ENCODE peak calls at places on chromosome 1, in six cellular contexts. A is CD4-positive, alpha-beta memory T cell; Z is fibroblast of mammary gland; C is MM.1S; D is HFF-Myc; M is stomach. Q is an unnamed sample.

GRCh38 chr1:211813590-211813989 is 17.0 kb downstream of the LPGAT1 start:
- DNase-seq in M (peak), C (no peak), A (no peak), Z (peak), D (no peak), Q (no peak)

GRCh38 chr1:245698116-245698515 is 543.3 kb downstream of the KIF26B start:
- DNase-seq in C (no peak), D (no peak), Z (no peak), A (no peak), M (no peak), Q (no peak)

GRCh38 chr1:69175078-69175477 is 392.6 kb upstream of the LRRC7 start:
- DNase-seq in Z (no peak), C (no peak), A (no peak), M (no peak), D (no peak), Q (no peak)

GRCh38 chr1:88892146-88892877 is 945 bp upstream of the GTF2B start:
- DNase-seq in C (peak), Z (peak), A (peak), D (no peak), M (no peak), Q (no peak)

GRCh38 chr1:147722114-147722513 is 38.3 kb downstream of the GJA5 start:
- DNase-seq in Z (no peak), A (no peak), D (no peak), M (no peak), C (no peak), Q (no peak)

GRCh38 chr1:210232524-210233215 is at the start of gene SERTAD4:
- DNase-seq in C (no peak), A (no peak), D (no peak), M (peak), Z (peak), Q (no peak)

GRCh38 chr1:56798053-56798471 is 21.1 kb downstream of the FYB2 start:
- DNase-seq in D (no peak), Z (peak), M (no peak), C (no peak), A (no peak), Q (no peak)

GRCh38 chr1:22188436-22188835 is 45.5 kb upstream of the WNT4 start:
- DNase-seq in A (no peak), D (no peak), M (no peak), Z (no peak), C (no peak), Q (no peak)

GRCh38 chr1:22177354-22178003 is 34.6 kb upstream of the WNT4 start:
- DNase-seq in C (no peak), M (no peak), A (no peak), D (no peak), Z (no peak), Q (no peak)

GRCh38 chr1:44819594-44820327 is 11.4 kb downstream of the BTBD19 start:
- DNase-seq in A (peak), Z (peak), D (peak), M (peak), C (peak), Q (peak)

GRCh38 chr1:211648336-211648735 is 27.1 kb downstream of the NEK2 start:
- DNase-seq in A (no peak), D (no peak), M (peak), Z (peak), C (no peak), Q (no peak)

GRCh38 chr1:209080170-209080781 is 503.2 kb upstream of the CAMK1G start:
- DNase-seq in M (no peak), A (no peak), D (no peak), C (no peak), Z (no peak), Q (no peak)

GRCh38 chr1:218353656-218354055 is 8.5 kb downstream of the TGFB2 start:
- DNase-seq in D (no peak), Z (no peak), M (no peak), C (no peak), A (no peak), Q (no peak)

GRCh38 chr1:31934706-31935629 is 3.2 kb downstream of the PTP4A2 start:
- DNase-seq in D (no peak), Z (peak), A (no peak), M (no peak), C (no peak), Q (no peak)

GRCh38 chr1:196114193-196114592 is 494.0 kb downstream of the KCNT2 start:
- DNase-seq in Z (peak), A (no peak), C (no peak), M (no peak), D (no peak), Q (no peak)

GRCh38 chr1:23718482-23718881 is 24.8 kb upstream of the ELOA start:
- DNase-seq in C (no peak), Z (peak), A (no peak), D (peak), M (no peak), Q (no peak)

GRCh38 chr1:62637392-62638105 is 40.2 kb downstream of the ANGPTL3 start:
- DNase-seq in D (no peak), Z (peak), M (no peak), C (no peak), A (no peak), Q (no peak)

GRCh38 chr1:119001181-119002018 is 13.3 kb upstream of the TBX15 start:
- DNase-seq in M (no peak), Z (peak), A (no peak), C (no peak), D (no peak), Q (no peak)

GRCh38 chr1:224333309-224333926 is 3.4 kb upstream of the NVL start:
- DNase-seq in D (peak), A (peak), C (peak), M (no peak), Z (peak), Q (no peak)

GRCh38 chr1:198272492-198272891 is 115.7 kb downstream of the NEK7 start:
- DNase-seq in D (no peak), M (no peak), C (no peak), Z (no peak), A (no peak), Q (no peak)

GRCh38 chr1:91806777-91807700 is 78.9 kb downstream of the TGFBR3 start:
- DNase-seq in M (no peak), Z (peak), C (no peak), D (no peak), A (no peak), Q (no peak)

GRCh38 chr1:169858467-169858866 is 35.2 kb downstream of the SCYL3 start:
- DNase-seq in Z (peak), M (no peak), C (no peak), D (no peak), A (no peak), Q (no peak)

GRCh38 chr1:185490924-185491323 is 173.9 kb upstream of the IVNS1ABP start:
- DNase-seq in D (no peak), C (no peak), A (no peak), M (no peak), Z (no peak), Q (no peak)

GRCh38 chr1:53206735-53207379 is 10.2 kb downstream of the CPT2 start:
- DNase-seq in D (no peak), C (no peak), Z (no peak), M (no peak), A (no peak), Q (no peak)

GRCh38 chr1:247953409-247953808 is 4.8 kb downstream of the OR2L8 start:
- DNase-seq in D (no peak), M (no peak), A (no peak), C (no peak), Z (no peak), Q (no peak)

GRCh38 chr1:170218261-170218660 is 72.5 kb downstream of the NTMT2 start:
- DNase-seq in Z (peak), M (no peak), A (no peak), C (no peak), D (no peak), Q (no peak)

GRCh38 chr1:107153033-107153432 is 12.2 kb downstream of the NTNG1 start:
- DNase-seq in Z (no peak), C (peak), M (no peak), A (no peak), D (no peak), Q (no peak)

GRCh38 chr1:162215902-162216301 is 146.4 kb downstream of the NOS1AP start:
- DNase-seq in M (no peak), Z (no peak), A (no peak), C (no peak), D (no peak), Q (no peak)

GRCh38 chr1:167819849-167820683 is 93.9 kb downstream of the ADCY10 start:
- DNase-seq in A (no peak), D (peak), C (peak), Z (peak), M (peak), Q (peak)

GRCh38 chr1:66370462-66370907 is 163.5 kb upstream of the SGIP1 start:
- DNase-seq in Z (no peak), D (no peak), C (no peak), A (no peak), M (no peak), Q (no peak)

GRCh38 chr1:231943084-231943483 is 316.5 kb downstream of the DISC1 start:
- DNase-seq in M (no peak), D (no peak), C (no peak), A (no peak), Z (no peak), Q (no peak)

GRCh38 chr1:162458206-162458605 is 39.4 kb upstream of the UHMK1 start:
- DNase-seq in C (no peak), M (no peak), D (no peak), Z (no peak), A (no peak), Q (no peak)

GRCh38 chr1:99886841-99887240 is 36.7 kb downstream of the AGL start:
- DNase-seq in C (no peak), M (no peak), D (no peak), A (no peak), Z (peak), Q (no peak)

GRCh38 chr1:117967472-117967871 is 37.9 kb downstream of the WDR3 start:
- DNase-seq in D (peak), Z (peak), C (no peak), A (no peak), M (no peak), Q (no peak)

GRCh38 chr1:234699795-234700665 is 90.1 kb upstream of the IRF2BP2 start:
- DNase-seq in A (no peak), D (peak), Z (peak), C (no peak), M (no peak), Q (peak)

GRCh38 chr1:42173961-42174715 is 9.6 kb upstream of the GUCA2A start:
- DNase-seq in C (no peak), M (no peak), A (no peak), Z (peak), D (no peak), Q (no peak)

GRCh38 chr1:214066190-214066589 is 78.4 kb downstream of the PROX1 start:
- DNase-seq in D (no peak), A (no peak), M (no peak), C (no peak), Z (no peak), Q (no peak)

GRCh38 chr1:194860248-194861201 is 1674.1 kb upstream of the B3GALT2 start:
- DNase-seq in A (no peak), C (no peak), M (no peak), Z (no peak), D (no peak), Q (no peak)

GRCh38 chr1:201504799-201505504 is 2.0 kb downstream of the CSRP1 start:
- DNase-seq in A (no peak), M (no peak), Z (no peak), C (no peak), D (no peak), Q (no peak)
- H3K4me3 ChIP-seq in A (no peak), M (peak), Z (no peak), C (no peak), D (peak), Q (peak)

DNA sequence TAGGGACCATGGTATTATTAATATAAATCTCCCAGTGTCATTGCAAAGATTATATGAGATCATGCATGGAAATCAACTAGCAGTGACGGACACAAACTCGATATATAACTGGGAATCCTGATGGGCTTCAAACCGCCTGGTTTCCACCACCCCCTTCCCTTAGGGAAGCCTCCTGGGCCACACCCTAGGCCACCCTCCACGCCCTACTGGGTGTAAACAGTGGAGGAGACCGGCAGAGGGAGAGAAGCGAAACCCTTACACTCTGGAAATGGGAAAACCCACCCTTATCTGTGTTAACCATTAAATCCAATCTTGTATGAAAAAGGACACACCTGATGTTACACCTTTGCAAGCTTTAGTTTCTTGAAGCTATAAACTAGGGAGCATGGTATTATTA is 591 bp upstream of the ZNHIT6 start:
- DNase-seq in Z (no peak), D (no peak), M (no peak), C (no peak), A (no peak), Q (no peak)
- H3K4me3 ChIP-seq in Z (peak), D (peak), M (peak), C (peak), A (peak), Q (peak)

GRCh38 chr1:155017946-155018316 is 15.3 kb downstream of the ZBTB7B start:
- DNase-seq in M (no peak), Z (no peak), D (no peak), C (no peak), A (no peak), Q (no peak)

GRCh38 chr1:155015527-155016230 is 13.1 kb downstream of the ZBTB7B start:
- DNase-seq in D (no peak), M (no peak), A (peak), C (no peak), Z (no peak), Q (no peak)

GRCh38 chr1:155014709-155015508 is 12.3 kb downstream of the ZBTB7B start:
- DNase-seq in A (no peak), C (no peak), Z (no peak), M (no peak), D (no peak), Q (no peak)

GRCh38 chr1:155017021-155017945 is 14.7 kb downstream of the ZBTB7B start:
- DNase-seq in M (peak), C (peak), A (peak), Z (peak), D (peak), Q (peak)

GRCh38 chr1:155016231-155016831 is 13.7 kb downstream of the ZBTB7B start:
- DNase-seq in Z (no peak), M (no peak), A (no peak), D (no peak), C (peak), Q (no peak)
- H3K4me3 ChIP-seq in Z (no peak), M (peak), A (peak), D (no peak), C (no peak), Q (no peak)

GRCh38 chr1:25643962-25644361 is 27.4 kb downstream of the MAN1C1 start:
- DNase-seq in M (no peak), A (no peak), D (no peak), Z (no peak), C (no peak), Q (no peak)
- H3K4me3 ChIP-seq in M (no peak), A (no peak), D (no peak), Z (no peak), C (no peak), Q (no peak)

GRCh38 chr1:236141447-236142357 is 637 bp upstream of the GPR137B start:
- DNase-seq in Z (peak), A (peak), D (no peak), C (no peak), M (peak), Q (no peak)
- H3K4me3 ChIP-seq in Z (peak), A (peak), D (peak), C (no peak), M (peak), Q (peak)

GRCh38 chr1:152107984-152108898 is 7.0 kb downstream of the TCHH start:
- DNase-seq in D (no peak), A (no peak), C (no peak), M (no peak), Z (peak), Q (no peak)

GRCh38 chr1:152109231-152109997 is 5.8 kb downstream of the TCHH start:
- DNase-seq in A (no peak), C (no peak), D (no peak), Z (no peak), M (no peak), Q (no peak)

GRCh38 chr1:152107289-152107983 is 7.8 kb downstream of the TCHH start:
- DNase-seq in M (no peak), Z (no peak), A (no peak), D (no peak), C (no peak), Q (no peak)

GRCh38 chr1:152109998-152110294 is 5.3 kb downstream of the TCHH start:
- DNase-seq in Z (no peak), A (no peak), M (no peak), C (no peak), D (no peak), Q (no peak)

DNA sequence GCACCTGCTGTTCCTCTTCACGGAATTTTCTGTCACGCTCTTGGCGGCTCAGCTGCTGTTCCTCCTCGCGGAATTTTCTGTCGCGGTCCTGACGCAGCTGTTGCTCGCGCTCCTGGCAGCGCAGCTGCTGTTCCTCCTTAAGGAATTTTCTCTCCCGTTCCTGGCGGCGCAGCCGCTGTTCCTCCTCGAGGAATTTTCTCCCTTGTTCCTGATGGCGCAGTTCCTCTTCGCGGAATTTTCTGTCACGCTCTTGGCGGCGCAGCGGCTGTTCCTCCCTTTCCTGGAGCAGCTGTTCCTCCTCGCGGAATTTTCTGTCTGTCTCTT is 6.4 kb downstream of the TCHH start:
- DNase-seq in C (no peak), D (no peak), M (no peak), A (no peak), Z (no peak), Q (no peak)
- H3K4me3 ChIP-seq in C (no peak), D (no peak), M (peak), A (no peak), Z (no peak), Q (peak)

GRCh38 chr1:1068374-1069060 is 5.6 kb downstream of the RNF223 start:
- DNase-seq in D (no peak), A (peak), M (peak), C (peak), Z (no peak), Q (no peak)

GRCh38 chr1:1071486-1072298 is 2.4 kb downstream of the RNF223 start:
- DNase-seq in A (no peak), Z (no peak), C (no peak), M (no peak), D (no peak), Q (no peak)

GRCh38 chr1:1069061-1069710 is 4.9 kb downstream of the RNF223 start:
- DNase-seq in A (peak), D (no peak), M (peak), Z (peak), C (peak), Q (no peak)

GRCh38 chr1:1068077-1068373 is 6.1 kb downstream of the RNF223 start:
- DNase-seq in Z (no peak), C (no peak), A (no peak), D (no peak), M (no peak), Q (no peak)

DNA sequence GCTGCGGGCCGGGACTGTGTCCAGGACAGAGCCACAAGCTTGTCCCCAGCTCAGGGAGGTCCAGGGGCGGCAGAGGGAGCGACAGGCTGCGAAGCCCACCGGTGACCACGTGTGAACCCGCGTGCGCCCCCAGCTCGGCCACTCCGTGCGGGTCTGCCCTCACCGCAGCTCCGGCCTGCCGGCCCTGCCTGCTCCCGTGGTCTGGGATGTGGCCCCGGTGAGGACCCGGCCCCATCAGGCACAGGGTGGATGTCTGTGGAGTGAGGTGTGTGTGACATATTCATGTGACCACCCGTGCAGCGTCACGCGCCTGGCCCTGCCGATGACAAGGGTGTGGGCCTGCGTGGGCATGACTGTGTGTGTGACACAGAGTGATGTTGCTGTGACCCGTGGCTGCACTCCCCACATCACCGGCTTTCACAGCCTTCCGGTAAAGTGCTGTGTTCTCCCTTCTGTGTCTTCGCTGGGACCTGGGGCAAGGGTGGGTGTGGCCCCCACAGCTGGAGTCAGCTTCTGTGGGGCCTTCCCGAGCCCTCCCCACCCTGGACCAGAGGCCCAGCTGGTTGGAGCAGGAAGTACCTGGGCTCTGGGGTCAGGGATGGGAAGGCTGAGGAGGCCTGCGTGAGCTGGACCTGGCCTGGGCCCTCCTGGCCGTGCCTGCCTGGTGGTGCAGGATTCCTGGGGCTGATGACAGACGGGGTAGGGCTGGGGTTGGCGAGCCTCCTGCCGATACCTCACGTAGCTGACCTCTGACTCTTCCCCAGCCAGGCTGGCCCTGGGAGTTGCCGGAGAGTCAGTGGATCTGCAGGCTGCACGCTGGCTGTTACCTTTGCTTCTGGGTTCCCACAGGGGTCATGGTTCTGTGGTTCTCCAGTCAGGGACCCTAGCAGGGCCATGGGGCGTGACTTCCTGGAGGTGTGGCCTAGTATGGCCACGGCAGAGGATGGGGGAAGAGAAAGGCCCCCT is 4.1 kb downstream of the RNF223 start:
- DNase-seq in A (no peak), C (no peak), M (no peak), D (no peak), Z (no peak), Q (no peak)
- H3K4me3 ChIP-seq in A (peak), C (no peak), M (peak), D (peak), Z (no peak), Q (no peak)

DNA sequence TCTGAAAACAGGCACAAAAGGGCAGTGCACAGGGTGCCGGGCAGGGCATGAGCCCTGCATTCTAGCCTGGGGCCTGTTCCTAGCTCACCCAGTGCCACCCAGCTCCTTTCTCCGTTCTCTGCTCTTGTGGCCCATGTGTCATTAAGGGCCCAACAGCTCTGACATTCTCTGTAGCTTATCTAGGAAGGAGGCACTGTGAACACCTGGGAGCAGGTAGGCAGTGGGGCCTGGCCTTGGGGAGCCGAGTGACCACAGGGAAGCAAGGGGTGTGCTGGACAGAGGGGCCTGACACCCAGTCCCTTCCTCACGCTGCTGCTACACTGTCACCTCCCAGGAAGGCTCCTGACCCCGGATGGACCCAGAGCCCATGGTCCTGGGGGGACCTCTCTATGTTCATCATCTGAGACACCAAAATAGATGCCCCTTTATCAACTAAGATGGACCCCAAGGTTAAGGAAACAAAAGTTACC is 14.4 kb upstream of the PADI1 start:
- DNase-seq in Z (no peak), C (no peak), M (peak), A (no peak), D (no peak), Q (no peak)
- H3K4me3 ChIP-seq in Z (no peak), C (no peak), M (no peak), A (no peak), D (no peak), Q (no peak)

GRCh38 chr1:2231667-2232254 is 3.6 kb downstream of the SKI start:
- DNase-seq in C (no peak), Z (peak), D (no peak), A (peak), M (peak), Q (peak)
- H3K4me3 ChIP-seq in C (no peak), Z (peak), D (peak), A (peak), M (peak), Q (peak)

Q was measured in tibial nerve.